ENCODE peak calls at places on chromosome 20, in seven cellular contexts. L is iris pigment epithelial cell; S is midbrain; X is psoas muscle; A is AG20443; N is uterus; F is stimulated activated CD8-positive, alpha-beta memory T cell treated with anti-CD3 and anti-CD28 coated beads, Interleukin-2, amount 100 ng/mL, for 1 hour. J is an unnamed sample.

GRCh38 chr20:63536997-63537524 is at the start of gene PTK6:
- DNase-seq in L (no peak), S (no peak), X (peak), A (no peak), N (no peak), F (no peak), J (no peak)

GRCh38 chr20:5770240-5770986 is 20.2 kb downstream of the SHLD1 start:
- DNase-seq in L (no peak), S (no peak), X (no peak), A (no peak), N (no peak), F (no peak), J (no peak)

GRCh38 chr20:44051661-44052000 is 135.4 kb downstream of the JPH2 start:
- DNase-seq in L (no peak), S (no peak), X (no peak), A (no peak), N (no peak), F (no peak), J (no peak)

GRCh38 chr20:60172306-60172984 is 214.2 kb downstream of the CDH26 start:
- DNase-seq in L (no peak), S (no peak), X (no peak), A (no peak), N (no peak), F (no peak), J (no peak)

GRCh38 chr20:48999890-49000870 is 45.9 kb upstream of the CSE1L start:
- DNase-seq in L (no peak), S (peak), X (no peak), A (no peak), N (no peak), F (no peak), J (no peak)

GRCh38 chr20:62359491-62360121 is 7.5 kb downstream of the LAMA5 start:
- DNase-seq in L (peak), S (no peak), X (peak), A (no peak), N (peak), F (no peak), J (no peak)

GRCh38 chr20:4170621-4171537 is 155.5 kb upstream of the RNF24 start:
- DNase-seq in L (peak), S (peak), X (no peak), A (no peak), N (no peak), F (no peak), J (no peak)

GRCh38 chr20:57941121-57941522 is 231.3 kb upstream of the PMEPA1 start:
- DNase-seq in L (no peak), S (no peak), X (no peak), A (no peak), N (peak), F (no peak), J (no peak)

GRCh38 chr20:47818996-47819609 is 33.8 kb upstream of the SULF2 start:
- DNase-seq in L (no peak), S (no peak), X (no peak), A (no peak), N (no peak), F (no peak), J (no peak)

GRCh38 chr20:42041000-42041565 is 422.9 kb upstream of the CHD6 start:
- DNase-seq in L (no peak), S (no peak), X (no peak), A (no peak), N (no peak), F (no peak), J (no peak)

GRCh38 chr20:33561981-33562601 is 72.2 kb downstream of the CBFA2T2 start:
- DNase-seq in L (peak), S (peak), X (peak), A (peak), N (peak), F (no peak), J (no peak)

GRCh38 chr20:56924976-56925695 is 296.0 kb downstream of the TFAP2C start:
- DNase-seq in L (no peak), S (no peak), X (no peak), A (peak), N (no peak), F (no peak), J (no peak)

GRCh38 chr20:18263723-18264122 is 24.6 kb upstream of the ZNF133 start:
- DNase-seq in L (no peak), S (no peak), X (no peak), A (no peak), N (no peak), F (no peak), J (no peak)

GRCh38 chr20:8073024-8073832 is 53.7 kb upstream of the TMX4 start:
- DNase-seq in L (peak), S (no peak), X (no peak), A (peak), N (no peak), F (no peak), J (no peak)